ENCODE peak calls at places on chromosomes 4 and X, in four cellular contexts. V is NCI-H748 treated with DMSO at 0.1 percent for 48 hours; B is activated naive CD4-positive, alpha-beta T cell treated with anti-CD3 and anti-CD28 coated beads for 36 hours; Q is left ventricle myocardium inferior. N is an unnamed sample.

GRCh38 chr4:10587697-10588096 is 96.9 kb downstream of the CLNK start:
- DNase-seq in V (no peak), B (peak), Q (no peak), N (no peak)

GRCh38 chr4:66178901-66179300 is 508.6 kb upstream of the EPHA5 start:
- DNase-seq in V (no peak), B (no peak), Q (no peak), N (no peak)

GRCh38 chrX:150935466-150935865 is 37.0 kb upstream of the CD99L2 start:
- DNase-seq in V (no peak), B (no peak), Q (no peak), N (no peak)

GRCh38 chr4:101730291-101731117 is 60.0 kb upstream of the BANK1 start:
- DNase-seq in V (peak), B (peak), Q (peak), N (peak)

GRCh38 chr4:102862016-102862415 is 6.8 kb upstream of the CISD2 start:
- DNase-seq in V (no peak), B (no peak), Q (no peak), N (no peak)

GRCh38 chr4:172850838-172851237 is 317.8 kb upstream of the GALNT7 start:
- DNase-seq in V (no peak), B (no peak), Q (no peak), N (no peak)

GRCh38 chrX:54808109-54808604 is 612 bp downstream of the MAGED2 start:
- DNase-seq in V (peak), B (no peak), Q (peak), N (peak)

GRCh38 chrX:1392376-1393130 is 640 bp upstream of the SLC25A6 start:
- DNase-seq in V (no peak), B (no peak), Q (peak), N (peak)

GRCh38 chrX:332916-333610 is 14.5 kb upstream of the GTPBP6 start:
- DNase-seq in V (no peak), B (no peak), Q (peak), N (peak)

GRCh38 chr4:23500876-23501275 is 389.0 kb downstream of the PPARGC1A start:
- DNase-seq in V (no peak), B (no peak), Q (no peak), N (no peak)

GRCh38 chrX:1031521-1032430 is 180.7 kb downstream of the CRLF2 start:
- DNase-seq in V (no peak), B (no peak), Q (no peak), N (no peak)

GRCh38 chr4:38049545-38050170 is 89.5 kb downstream of the PTTG2 start:
- DNase-seq in V (no peak), B (no peak), Q (no peak), N (no peak)

GRCh38 chr4:1499465-1499864 is 93.2 kb upstream of the NKX1-1 start:
- DNase-seq in V (no peak), B (no peak), Q (no peak), N (no peak)

GRCh38 chrX:15447985-15448639 is 45.0 kb downstream of the PIR start:
- DNase-seq in V (no peak), B (no peak), Q (no peak), N (no peak)

GRCh38 chr4:80461412-80461811 is 125.9 kb downstream of the CFAP299 start:
- DNase-seq in V (peak), B (no peak), Q (no peak), N (no peak)

GRCh38 chrX:50638123-50638522 is 167.5 kb upstream of the DGKK start:
- DNase-seq in V (no peak), B (peak), Q (peak), N (peak)

GRCh38 chrX:133741303-133741702 is 244.1 kb downstream of the GPC3 start:
- DNase-seq in V (no peak), B (no peak), Q (no peak), N (no peak)

GRCh38 chrX:136608295-136608933 is 39.5 kb upstream of the CD40LG start:
- DNase-seq in V (no peak), B (peak), Q (peak), N (peak)

GRCh38 chr4:1413687-1414479 is 7.6 kb upstream of the NKX1-1 start:
- DNase-seq in V (no peak), B (no peak), Q (no peak), N (no peak)

GRCh38 chrX:107978707-107979307 is 3.4 kb downstream of the TEX13B start:
- DNase-seq in V (peak), B (no peak), Q (no peak), N (no peak)

GRCh38 chr4:77852892-77853495 is 9.6 kb upstream of the MRPL1 start:
- DNase-seq in V (no peak), B (peak), Q (no peak), N (no peak)

GRCh38 chr4:148790246-148790645 is 348.0 kb upstream of the NR3C2 start:
- DNase-seq in V (no peak), B (no peak), Q (no peak), N (no peak)

GRCh38 chr4:20354120-20354519 is 102.4 kb downstream of the SLIT2 start:
- DNase-seq in V (no peak), B (no peak), Q (no peak), N (no peak)